ENCODE peak calls at places on chromosomes 11 and 22, in six cellular contexts. I, O, L, G, R and J are unnamed samples.

GRCh38 chr11:57779275-57779674 is 17.7 kb downstream of the CTNND1 start:
- DNase-seq in I (no peak), O (no peak), L (no peak), G (peak; percentile 78), R (peak; percentile 63), J (no peak)

GRCh38 chr22:20463324-20464095 is 25.9 kb upstream of the SCARF2 start:
- DNase-seq in I (no peak), O (no peak), L (no peak), G (no peak), R (no peak), J (no peak)

GRCh38 chr11:72573380-72573949 is 100.8 kb downstream of the PDE2A start:
- DNase-seq in I (no peak), O (no peak), L (no peak), G (peak; percentile 25), R (peak; percentile 11), J (no peak)

GRCh38 chr22:44454113-44454769 is 43.8 kb downstream of the RTL6 start:
- DNase-seq in I (no peak), O (no peak), L (no peak), G (no peak), R (no peak), J (no peak)

GRCh38 chr22:44620129-44620840 is 81.7 kb upstream of the PRR5 start:
- DNase-seq in I (no peak), O (peak; percentile 51), L (no peak), G (peak; percentile 65), R (peak; percentile 50), J (no peak)

GRCh38 chr22:44461083-44461375 is 37.0 kb downstream of the RTL6 start:
- DNase-seq in I (no peak), O (no peak), L (no peak), G (no peak), R (no peak), J (no peak)

GRCh38 chr11:8059571-8060011 is 21.4 kb upstream of the TUB start:
- DNase-seq in I (no peak), O (no peak), L (no peak), G (no peak), R (no peak), J (no peak)

GRCh38 chr22:31550871-31551370 is 54.6 kb downstream of the SFI1 start:
- DNase-seq in I (no peak), O (no peak), L (no peak), G (no peak), R (no peak), J (no peak)

GRCh38 chr11:75259711-75260110 is 19.1 kb downstream of the TPBGL start:
- DNase-seq in I (peak; percentile 27), O (no peak), L (no peak), G (no peak), R (no peak), J (no peak)

GRCh38 chr22:17927062-17927461 is 97.3 kb downstream of the MICAL3 start:
- DNase-seq in I (no peak), O (no peak), L (no peak), G (no peak), R (no peak), J (no peak)

GRCh38 chr11:69516526-69516925 is 35.1 kb downstream of the LINC01488 start:
- DNase-seq in I (no peak), O (no peak), L (no peak), G (peak; percentile 64), R (peak; percentile 35), J (peak; percentile 33)

GRCh38 chr11:124961972-124962609 is 8.1 kb downstream of the CCDC15 start:
- DNase-seq in I (no peak), O (no peak), L (no peak), G (peak; percentile 69), R (peak; percentile 85), J (peak; percentile 45)

GRCh38 chr11:86483591-86484163 is 109.0 kb downstream of the CCDC81 start:
- DNase-seq in I (no peak), O (no peak), L (no peak), G (no peak), R (no peak), J (no peak)

GRCh38 chr11:86481399-86481798 is 106.7 kb downstream of the CCDC81 start:
- DNase-seq in I (no peak), O (no peak), L (no peak), G (no peak), R (no peak), J (no peak)

GRCh38 chr11:86484164-86484794 is 109.6 kb downstream of the CCDC81 start:
- DNase-seq in I (peak; percentile 82), O (no peak), L (no peak), G (peak; percentile 98), R (peak; percentile 100), J (peak; percentile 97)

GRCh38 chr11:86484795-86485166 is 110.1 kb downstream of the CCDC81 start:
- DNase-seq in I (no peak), O (no peak), L (no peak), G (peak; percentile 35), R (no peak), J (no peak)

GRCh38 chr11:86482684-86483083 is 108.0 kb downstream of the CCDC81 start:
- DNase-seq in I (no peak), O (no peak), L (no peak), G (no peak), R (no peak), J (no peak)
- H3K27ac ChIP-seq in I (peak overlapping the region; percentile 45), O (no peak overlapping the region), L (no peak overlapping the region), G (no peak overlapping the region), R (no peak overlapping the region), J (no peak overlapping the region)

DNA sequence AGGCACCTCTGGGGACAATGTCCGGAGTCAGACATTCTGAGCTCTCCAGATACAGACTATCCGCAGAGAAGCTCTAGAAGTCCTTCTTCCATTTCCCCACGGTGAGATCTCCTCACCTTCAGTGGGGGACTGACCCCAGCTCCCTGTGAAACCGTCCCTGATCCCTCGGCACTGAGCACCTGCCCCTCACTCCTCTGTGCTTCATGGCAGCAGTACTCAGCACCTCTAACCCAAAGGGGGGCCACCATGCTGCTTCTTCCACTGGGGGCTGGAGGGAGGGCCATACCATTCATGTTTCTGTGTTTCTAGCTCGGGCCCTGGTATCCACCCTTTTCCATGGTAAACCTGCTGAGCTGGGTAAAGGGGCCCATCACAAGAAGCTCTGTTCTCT is 321.7 kb downstream of the BRD1 start:
- DNase-seq in I (no peak), O (no peak), L (no peak), G (no peak), R (no peak), J (no peak)
- H3K4me1 ChIP-seq in I (no peaks in the 10 kb centered on the region), O (no peaks in the 10 kb centered on the region), L (no peaks in the 10 kb centered on the region), G (no peaks in the 10 kb centered on the region), R (no peaks in the 10 kb centered on the region), J (no peaks in the 10 kb centered on the region)

DNA sequence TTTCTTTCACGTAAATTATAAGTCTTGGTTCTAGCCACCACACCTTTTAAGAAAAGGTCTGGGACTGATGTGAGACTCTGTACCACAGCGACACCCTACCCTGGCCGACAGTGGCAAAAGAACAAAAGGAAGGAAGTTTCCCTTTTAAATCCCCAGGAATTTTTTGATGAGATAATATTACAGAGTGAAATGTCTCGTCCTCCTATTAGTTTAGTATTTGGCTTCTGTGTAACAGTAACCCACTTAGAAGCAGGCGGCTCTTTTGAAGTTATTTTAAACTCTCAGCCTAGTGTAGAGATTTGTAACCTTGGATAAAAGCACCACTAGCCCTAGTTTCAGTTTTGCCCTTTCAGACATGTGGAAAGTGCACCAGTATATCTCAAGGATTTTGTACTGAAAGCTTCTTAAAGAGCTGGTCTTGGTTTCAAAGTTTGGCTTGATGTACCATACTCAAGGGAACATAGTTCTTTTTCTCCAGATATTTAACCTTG is 84.1 kb downstream of the C22orf31 start:
- DNase-seq in I (no peak), O (no peak), L (no peak), G (peak; percentile 55), R (no peak), J (no peak)
- TF ChIP-seq CTCF in I (no peak), O (no peak), L (no peak), G (no peak), R (no peak), J (peak; percentile 9)

GRCh38 chr22:50296658-50297490 is 10.6 kb downstream of the PLXNB2 start:
- DNase-seq in I (no peak), O (no peak), L (no peak), G (no peak), R (no peak), J (no peak)
- H3K27ac ChIP-seq in I (peak overlapping the region; percentile 21), O (no peak overlapping the region), L (peak overlapping the region; percentile 92), G (no peak overlapping the region), R (peak overlapping the region; percentile 7), J (no peak overlapping the region)

GRCh38 chr11:12815931-12816494 is 141.8 kb downstream of the TEAD1 start:
- DNase-seq in I (no peak), O (no peak), L (no peak), G (no peak), R (no peak), J (no peak)
- H3K4me1 ChIP-seq in I (peaks cover 53% of the 10 kb centered on the region), O (peaks cover 26% of the 10 kb centered on the region), L (peaks cover 94% of the 10 kb centered on the region), G (peaks cover 53% of the 10 kb centered on the region), R (peaks cover 36% of the 10 kb centered on the region), J (peaks cover 43% of the 10 kb centered on the region)

GRCh38 chr11:87281496-87281895 is 243.8 kb downstream of the TMEM135 start:
- DNase-seq in I (no peak), O (no peak), L (no peak), G (no peak), R (peak; percentile 77), J (peak; percentile 15)
- TF ChIP-seq CTCF in I (peak; percentile 34), O (peak; percentile 4), L (no peak), G (peak; percentile 35), R (peak; percentile 57), J (peak; percentile 66)

GRCh38 chr11:64800633-64801464 is 2.2 kb downstream of the MAP4K2 start:
- DNase-seq in I (no peak), O (no peak), L (no peak), G (no peak), R (no peak), J (no peak)

GRCh38 chr11:64803846-64804345 is 882 bp upstream of the MAP4K2 start:
- DNase-seq in I (no peak), O (no peak), L (no peak), G (no peak), R (no peak), J (no peak)

GRCh38 chr11:64803163-64803845 is at the start of gene MAP4K2:
- DNase-seq in I (peak; percentile 95), O (peak; percentile 82), L (peak; percentile 83), G (peak; percentile 70), R (peak; percentile 68), J (peak; percentile 50)

GRCh38 chr11:64801591-64802369 is 1.2 kb downstream of the MAP4K2 start:
- DNase-seq in I (no peak), O (no peak), L (no peak), G (no peak), R (no peak), J (no peak)

GRCh38 chr11:64802370-64803162 is 448 bp downstream of the MAP4K2 start:
- DNase-seq in I (no peak), O (peak; percentile 40), L (no peak), G (no peak), R (no peak), J (no peak)
- H3K27ac ChIP-seq in I (peak overlapping the region; percentile 90), O (peak overlapping the region; percentile 7), L (peak overlapping the region; percentile 94), G (no peak overlapping the region), R (no peak overlapping the region), J (no peak overlapping the region)

DNA sequence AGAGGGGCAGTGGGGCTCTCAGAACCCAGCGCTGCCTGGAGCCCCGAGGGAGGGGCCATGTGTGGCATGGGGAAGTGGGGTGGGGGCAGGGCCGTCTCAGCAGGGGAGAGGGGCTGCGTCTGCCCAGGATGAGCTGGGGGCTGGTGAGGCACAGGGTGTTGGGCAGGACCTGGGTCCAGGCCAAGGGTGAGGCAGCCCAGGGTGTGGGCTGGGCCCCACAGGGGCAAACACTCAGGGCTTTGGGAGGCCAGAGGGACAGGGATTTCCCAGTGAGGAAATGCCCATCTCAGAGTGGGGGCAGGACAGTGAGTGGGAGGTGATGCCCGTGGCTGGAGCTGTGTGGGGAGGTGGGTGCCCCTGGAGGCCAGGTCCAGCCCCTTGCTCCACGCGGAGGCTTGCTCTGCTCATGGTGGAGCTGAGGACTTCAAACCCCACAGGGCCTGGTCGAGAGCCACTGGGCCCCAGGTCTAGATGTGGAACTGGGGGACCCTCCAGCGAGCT is 5.4 kb downstream of the PLXNB2 start:
- DNase-seq in I (no peak), O (no peak), L (no peak), G (no peak), R (peak; percentile 17), J (no peak)
- H3K4me1 ChIP-seq in I (peaks cover 88% of the 10 kb centered on the region), O (peaks cover 65% of the 10 kb centered on the region), L (peaks cover 93% of the 10 kb centered on the region), G (peaks cover 51% of the 10 kb centered on the region), R (peaks cover 69% of the 10 kb centered on the region), J (peaks cover 42% of the 10 kb centered on the region)